ENCODE peak calls at places on chromosomes 16 and 17, in six cellular contexts. One of them, this sample, is unnamed.

GRCh38 chr17:50169121-50169764 is 3.4 kb downstream of the SGCA start:
- DNase-seq in hepatic stellate cell: no peak
- DNase-seq in hepatocyte: peak
- DNase-seq in nephron progenitor cell: peak
- DNase-seq in NCI-H2081: peak
- DNase-seq in caudate nucleus: no peak
- DNase-seq in this sample: peak

GRCh38 chr17:40020146-40020545 is 4.9 kb downstream of the CSF3 start:
- DNase-seq in nephron progenitor cell: no peak
- DNase-seq in caudate nucleus: no peak
- DNase-seq in hepatocyte: no peak
- DNase-seq in hepatic stellate cell: no peak
- DNase-seq in NCI-H2081: no peak
- DNase-seq in this sample: no peak

GRCh38 chr17:76772842-76773521 is 35.1 kb downstream of the MFSD11 start:
- DNase-seq in nephron progenitor cell: no peak
- DNase-seq in NCI-H2081: no peak
- DNase-seq in hepatic stellate cell: peak
- DNase-seq in hepatocyte: peak
- DNase-seq in caudate nucleus: no peak
- DNase-seq in this sample: peak

GRCh38 chr17:49861150-49861884 is 13.4 kb upstream of the TAC4 start:
- DNase-seq in caudate nucleus: no peak
- DNase-seq in hepatic stellate cell: peak
- DNase-seq in nephron progenitor cell: peak
- DNase-seq in hepatocyte: peak
- DNase-seq in NCI-H2081: peak
- DNase-seq in this sample: peak

GRCh38 chr17:83126275-83126930 is 47.0 kb downstream of the METRNL start:
- DNase-seq in nephron progenitor cell: no peak
- DNase-seq in hepatocyte: no peak
- DNase-seq in caudate nucleus: no peak
- DNase-seq in hepatic stellate cell: no peak
- DNase-seq in NCI-H2081: no peak
- DNase-seq in this sample: no peak

GRCh38 chr17:80116276-80116922 is 15.0 kb downstream of the GAA start:
- DNase-seq in hepatocyte: no peak
- DNase-seq in hepatic stellate cell: no peak
- DNase-seq in nephron progenitor cell: no peak
- DNase-seq in caudate nucleus: no peak
- DNase-seq in NCI-H2081: no peak
- DNase-seq in this sample: no peak

GRCh38 chr16:66651474-66651765 is 45.1 kb downstream of the CMTM4 start:
- DNase-seq in caudate nucleus: no peak
- DNase-seq in nephron progenitor cell: no peak
- DNase-seq in hepatic stellate cell: no peak
- DNase-seq in NCI-H2081: no peak
- DNase-seq in hepatocyte: no peak
- DNase-seq in this sample: no peak

GRCh38 chr16:89265647-89266046 is 48.1 kb downstream of the ZNF778 start:
- DNase-seq in hepatocyte: no peak
- DNase-seq in caudate nucleus: no peak
- DNase-seq in hepatic stellate cell: no peak
- DNase-seq in NCI-H2081: no peak
- DNase-seq in nephron progenitor cell: no peak
- DNase-seq in this sample: no peak

GRCh38 chr17:81980122-81980521 is 2.7 kb downstream of the ASPSCR1 start:
- DNase-seq in NCI-H2081: no peak
- DNase-seq in nephron progenitor cell: no peak
- DNase-seq in hepatocyte: no peak
- DNase-seq in hepatic stellate cell: no peak
- DNase-seq in caudate nucleus: no peak
- DNase-seq in this sample: no peak

GRCh38 chr17:28041844-28042656 is 427 bp upstream of the NLK start:
- DNase-seq in nephron progenitor cell: no peak
- DNase-seq in hepatocyte: no peak
- DNase-seq in hepatic stellate cell: peak
- DNase-seq in NCI-H2081: no peak
- DNase-seq in caudate nucleus: no peak
- DNase-seq in this sample: peak

GRCh38 chr17:38967290-38967738 is at the start of gene FBXO47:
- DNase-seq in hepatic stellate cell: peak
- DNase-seq in hepatocyte: peak
- DNase-seq in nephron progenitor cell: peak
- DNase-seq in caudate nucleus: peak
- DNase-seq in NCI-H2081: peak
- DNase-seq in this sample: no peak

GRCh38 chr16:11135167-11135973 is 120.6 kb downstream of the SOCS1 start:
- DNase-seq in nephron progenitor cell: no peak
- DNase-seq in NCI-H2081: no peak
- DNase-seq in hepatic stellate cell: no peak
- DNase-seq in caudate nucleus: no peak
- DNase-seq in hepatocyte: no peak
- DNase-seq in this sample: no peak

GRCh38 chr17:64214950-64215349 is 48.1 kb downstream of the TEX2 start:
- DNase-seq in hepatocyte: no peak
- DNase-seq in hepatic stellate cell: no peak
- DNase-seq in caudate nucleus: no peak
- DNase-seq in nephron progenitor cell: no peak
- DNase-seq in NCI-H2081: no peak
- DNase-seq in this sample: no peak

GRCh38 chr16:55542459-55543082 is 23.9 kb upstream of the CAPNS2 start:
- DNase-seq in NCI-H2081: no peak
- DNase-seq in hepatic stellate cell: no peak
- DNase-seq in hepatocyte: no peak
- DNase-seq in nephron progenitor cell: no peak
- DNase-seq in caudate nucleus: no peak
- DNase-seq in this sample: no peak

GRCh38 chr17:69593716-69594115 is 179.2 kb downstream of the MAP2K6 start:
- DNase-seq in caudate nucleus: no peak
- DNase-seq in NCI-H2081: no peak
- DNase-seq in nephron progenitor cell: no peak
- DNase-seq in hepatocyte: no peak
- DNase-seq in hepatic stellate cell: no peak
- DNase-seq in this sample: no peak

GRCh38 chr17:57089391-57089790 is 4.3 kb downstream of the AKAP1 start:
- DNase-seq in nephron progenitor cell: no peak
- DNase-seq in NCI-H2081: no peak
- DNase-seq in hepatocyte: no peak
- DNase-seq in hepatic stellate cell: no peak
- DNase-seq in caudate nucleus: no peak
- DNase-seq in this sample: no peak

GRCh38 chr16:31073823-31074072 is 292 bp downstream of the ZNF668 start:
- DNase-seq in nephron progenitor cell: no peak
- DNase-seq in hepatocyte: no peak
- DNase-seq in caudate nucleus: no peak
- DNase-seq in hepatic stellate cell: no peak
- DNase-seq in NCI-H2081: no peak
- DNase-seq in this sample: no peak

GRCh38 chr17:10278218-10278617 is 79.8 kb upstream of the GAS7 start:
- DNase-seq in hepatic stellate cell: no peak
- DNase-seq in NCI-H2081: no peak
- DNase-seq in hepatocyte: peak
- DNase-seq in nephron progenitor cell: peak
- DNase-seq in caudate nucleus: no peak
- DNase-seq in this sample: no peak

GRCh38 chr17:30021708-30022317 is 80.4 kb downstream of the EFCAB5 start:
- DNase-seq in NCI-H2081: peak
- DNase-seq in caudate nucleus: no peak
- DNase-seq in hepatocyte: peak
- DNase-seq in hepatic stellate cell: peak
- DNase-seq in nephron progenitor cell: peak
- DNase-seq in this sample: peak

GRCh38 chr16:56193951-56194726 is 2.9 kb downstream of the GNAO1 start:
- DNase-seq in hepatic stellate cell: peak
- DNase-seq in hepatocyte: peak
- DNase-seq in caudate nucleus: peak
- DNase-seq in nephron progenitor cell: peak
- DNase-seq in NCI-H2081: peak
- DNase-seq in this sample: peak

GRCh38 chr17:43329183-43329582 is 69.6 kb upstream of the ARL4D start:
- DNase-seq in nephron progenitor cell: no peak
- DNase-seq in NCI-H2081: no peak
- DNase-seq in caudate nucleus: no peak
- DNase-seq in hepatic stellate cell: no peak
- DNase-seq in hepatocyte: no peak
- DNase-seq in this sample: no peak

GRCh38 chr17:71224824-71225575 is 895.8 kb upstream of the SOX9 start:
- DNase-seq in caudate nucleus: no peak
- DNase-seq in hepatocyte: peak
- DNase-seq in NCI-H2081: peak
- DNase-seq in nephron progenitor cell: no peak
- DNase-seq in hepatic stellate cell: no peak
- DNase-seq in this sample: no peak

GRCh38 chr17:30921544-30922196 is at the start of gene ADAP2:
- DNase-seq in caudate nucleus: no peak
- DNase-seq in nephron progenitor cell: peak
- DNase-seq in NCI-H2081: peak
- DNase-seq in hepatic stellate cell: peak
- DNase-seq in hepatocyte: peak
- DNase-seq in this sample: peak

GRCh38 chr17:73342057-73342522 is 30.3 kb upstream of the CDC42EP4 start:
- DNase-seq in caudate nucleus: peak
- DNase-seq in NCI-H2081: peak
- DNase-seq in hepatic stellate cell: no peak
- DNase-seq in hepatocyte: peak
- DNase-seq in nephron progenitor cell: peak
- DNase-seq in this sample: peak

GRCh38 chr16:82867425-82867824 is 240.7 kb downstream of the CDH13 start:
- DNase-seq in hepatic stellate cell: no peak
- DNase-seq in hepatocyte: no peak
- DNase-seq in NCI-H2081: no peak
- DNase-seq in nephron progenitor cell: no peak
- DNase-seq in caudate nucleus: no peak
- DNase-seq in this sample: no peak

GRCh38 chr17:40062347-40063033 is at the start of gene THRA:
- DNase-seq in nephron progenitor cell: peak
- DNase-seq in NCI-H2081: peak
- DNase-seq in hepatic stellate cell: peak
- DNase-seq in caudate nucleus: peak
- DNase-seq in hepatocyte: peak
- DNase-seq in this sample: no peak

GRCh38 chr16:88377961-88378360 is 4.8 kb upstream of the ZNF469 start:
- DNase-seq in nephron progenitor cell: no peak
- DNase-seq in hepatocyte: no peak
- DNase-seq in hepatic stellate cell: no peak
- DNase-seq in NCI-H2081: no peak
- DNase-seq in caudate nucleus: no peak
- DNase-seq in this sample: no peak

GRCh38 chr17:60224064-60224463 is 74.3 kb downstream of the CA4 start:
- DNase-seq in nephron progenitor cell: no peak
- DNase-seq in hepatic stellate cell: no peak
- DNase-seq in caudate nucleus: no peak
- DNase-seq in NCI-H2081: no peak
- DNase-seq in hepatocyte: peak
- DNase-seq in this sample: peak

GRCh38 chr16:57132470-57132869 is 40.1 kb downstream of the CPNE2 start:
- DNase-seq in hepatic stellate cell: no peak
- DNase-seq in hepatocyte: peak
- DNase-seq in nephron progenitor cell: peak
- DNase-seq in caudate nucleus: no peak
- DNase-seq in NCI-H2081: no peak
- DNase-seq in this sample: peak

GRCh38 chr16:9055661-9056060 is 35.8 kb upstream of the HAPSTR1 start:
- DNase-seq in hepatic stellate cell: no peak
- DNase-seq in caudate nucleus: no peak
- DNase-seq in hepatocyte: no peak
- DNase-seq in NCI-H2081: no peak
- DNase-seq in nephron progenitor cell: no peak
- DNase-seq in this sample: no peak

GRCh38 chr17:39812466-39812865 is 51.6 kb downstream of the IKZF3 start:
- DNase-seq in caudate nucleus: no peak
- DNase-seq in hepatic stellate cell: no peak
- DNase-seq in NCI-H2081: peak
- DNase-seq in hepatocyte: no peak
- DNase-seq in nephron progenitor cell: no peak
- DNase-seq in this sample: no peak

GRCh38 chr17:49996495-49997255 is 1.7 kb upstream of the DLX3 start:
- DNase-seq in hepatocyte: peak
- DNase-seq in caudate nucleus: peak
- DNase-seq in NCI-H2081: peak
- DNase-seq in hepatic stellate cell: peak
- DNase-seq in nephron progenitor cell: peak
- DNase-seq in this sample: peak

GRCh38 chr16:29760567-29761279 is 14.9 kb upstream of the C16orf54 start:
- DNase-seq in hepatocyte: peak
- DNase-seq in hepatic stellate cell: no peak
- DNase-seq in NCI-H2081: no peak
- DNase-seq in caudate nucleus: no peak
- DNase-seq in nephron progenitor cell: peak
- DNase-seq in this sample: no peak

GRCh38 chr17:13727441-13728171 is 125.9 kb upstream of the HS3ST3A1 start:
- DNase-seq in NCI-H2081: no peak
- DNase-seq in caudate nucleus: no peak
- DNase-seq in nephron progenitor cell: no peak
- DNase-seq in hepatic stellate cell: peak
- DNase-seq in hepatocyte: no peak
- DNase-seq in this sample: no peak

This sample was measured in HAP-1.